ENCODE peak calls at places on chromosomes 1 and 21, in four cellular contexts. S, O, Q and J are unnamed samples.

GRCh38 chr21:42659416-42660117 is 6.1 kb downstream of the PDE9A start:
- DNase-seq in O (no peak), Q (no peak), S (peak), J (no peak)

GRCh38 chr1:55479970-55480369 is 264.8 kb upstream of the USP24 start:
- DNase-seq in Q (no peak), O (no peak), S (no peak), J (no peak)

GRCh38 chr1:2275796-2276536 is 47.8 kb downstream of the SKI start:
- DNase-seq in O (no peak), Q (peak), S (no peak), J (no peak)

GRCh38 chr1:21929951-21930615 is 7.0 kb downstream of the HSPG2 start:
- DNase-seq in Q (peak), O (no peak), S (no peak), J (no peak)

GRCh38 chr1:12496154-12496961 is 121.7 kb downstream of the DHRS3 start:
- DNase-seq in Q (no peak), O (no peak), S (no peak), J (no peak)

GRCh38 chr1:183279835-183280234 is 93.8 kb downstream of the LAMC2 start:
- DNase-seq in O (no peak), Q (no peak), S (no peak), J (no peak)

GRCh38 chr1:109397451-109398342 is at the start of gene SORT1:
- DNase-seq in O (peak), S (peak), Q (peak), J (peak)

GRCh38 chr21:35575280-35575915 is 484.9 kb downstream of the SETD4 start:
- DNase-seq in Q (no peak), S (no peak), O (no peak), J (no peak)

GRCh38 chr1:236067854-236068454 is 3.1 kb upstream of the NID1 start:
- DNase-seq in S (no peak), O (no peak), Q (peak), J (no peak)

GRCh38 chr1:234331511-234331910 is 41.7 kb upstream of the COA6 start:
- DNase-seq in O (no peak), S (no peak), Q (no peak), J (no peak)

GRCh38 chr1:29122987-29123870 is 474 bp downstream of the TMEM200B start:
- DNase-seq in S (no peak), Q (peak), O (no peak), J (peak)

GRCh38 chr1:41572224-41572623 is 87.7 kb upstream of the EDN2 start:
- DNase-seq in Q (no peak), O (no peak), S (no peak), J (no peak)

GRCh38 chr1:65003316-65003664 is 36.9 kb upstream of the JAK1 start:
- DNase-seq in S (no peak), Q (no peak), O (peak), J (no peak)

GRCh38 chr1:21623411-21623961 is 45.7 kb downstream of the RAP1GAP start:
- DNase-seq in Q (no peak), S (peak), O (no peak), J (no peak)

GRCh38 chr1:19819701-19820100 is 4.6 kb upstream of the RNF186 start:
- DNase-seq in Q (no peak), S (no peak), O (no peak), J (no peak)

GRCh38 chr1:237851209-237851845 is 39.4 kb downstream of the ZP4 start:
- DNase-seq in O (peak), S (peak), Q (no peak), J (no peak)

GRCh38 chr1:112798293-112798692 is 83.2 kb upstream of the PPM1J start:
- DNase-seq in O (no peak), Q (no peak), S (no peak), J (no peak)